ENCODE peak calls at places on chromosomes 2 and 18, in seven cellular contexts. F is astrocyte, N is AG10803, Y is pancreas, O is GM13977, G is neural crest cell, R is fibroblast of villous mesenchyme. U is an unnamed sample.

GRCh38 chr18:74624491-74624890 is 26.8 kb downstream of the ZNF407 start:
- DNase-seq in F (no peak), N (peak), Y (no peak), O (no peak), G (no peak), R (no peak), U (no peak)

GRCh38 chr2:18209934-18210639 is 331.6 kb downstream of the KCNS3 start:
- DNase-seq in F (peak), N (peak), Y (no peak), O (no peak), G (no peak), R (peak), U (no peak)

GRCh38 chr2:60560734-60561649 is 7.5 kb upstream of the BCL11A start:
- DNase-seq in F (no peak), N (peak), Y (no peak), O (peak), G (no peak), R (no peak), U (no peak)

GRCh38 chr2:68684197-68684596 is 40.8 kb downstream of the PROKR1 start:
- DNase-seq in F (no peak), N (no peak), Y (no peak), O (no peak), G (no peak), R (no peak), U (no peak)

GRCh38 chr2:80016166-80016565 is 288.4 kb downstream of the LRRTM1 start:
- DNase-seq in F (no peak), N (no peak), Y (no peak), O (no peak), G (no peak), R (no peak), U (no peak)

GRCh38 chr2:29322011-29322410 is 206.8 kb downstream of the CLIP4 start:
- DNase-seq in F (peak), N (peak), Y (no peak), O (no peak), G (no peak), R (no peak), U (no peak)

GRCh38 chr2:226478121-226478809 is 321.4 kb downstream of the IRS1 start:
- DNase-seq in F (peak), N (peak), Y (no peak), O (no peak), G (no peak), R (peak), U (no peak)

GRCh38 chr2:234495801-234496441 is 960 bp downstream of the ARL4C start:
- DNase-seq in F (peak), N (peak), Y (peak), O (no peak), G (peak), R (peak), U (no peak)

GRCh38 chr18:28269750-28270149 is 92.8 kb upstream of the CDH2 start:
- DNase-seq in F (peak), N (no peak), Y (no peak), O (no peak), G (no peak), R (no peak), U (no peak)

GRCh38 chr2:80322337-80322920 is 17.9 kb upstream of the LRRTM1 start:
- DNase-seq in F (no peak), N (no peak), Y (no peak), O (peak), G (no peak), R (no peak), U (no peak)

GRCh38 chr2:109195193-109196045 is 66.4 kb downstream of the SH3RF3 start:
- DNase-seq in F (no peak), N (no peak), Y (no peak), O (no peak), G (no peak), R (no peak), U (no peak)

GRCh38 chr2:133414486-133415209 is 153.6 kb downstream of the NCKAP5 start:
- DNase-seq in F (peak), N (peak), Y (no peak), O (no peak), G (no peak), R (no peak), U (no peak)

GRCh38 chr2:85668009-85668856 is at the start of gene SFTPB:
- DNase-seq in F (no peak), N (peak), Y (no peak), O (no peak), G (no peak), R (peak), U (no peak)

GRCh38 chr2:137190411-137191190 is 425.3 kb downstream of the THSD7B start:
- DNase-seq in F (no peak), N (peak), Y (no peak), O (no peak), G (no peak), R (no peak), U (no peak)

GRCh38 chr18:78906066-78906465 is 73.6 kb upstream of the SALL3 start:
- DNase-seq in F (no peak), N (no peak), Y (no peak), O (no peak), G (no peak), R (no peak), U (peak)

GRCh38 chr2:197704434-197705142 is 581 bp upstream of the MARS2 start:
- DNase-seq in F (no peak), N (no peak), Y (no peak), O (no peak), G (no peak), R (no peak), U (no peak)

GRCh38 chr2:197705912-197706838 is 1.0 kb downstream of the MARS2 start:
- DNase-seq in F (no peak), N (peak), Y (no peak), O (no peak), G (peak), R (peak), U (no peak)

GRCh38 chr2:197707316-197708213 is 2.4 kb downstream of the MARS2 start:
- DNase-seq in F (peak), N (peak), Y (no peak), O (peak), G (no peak), R (peak), U (no peak)

GRCh38 chr2:197706839-197707207 is 1.7 kb downstream of the MARS2 start:
- DNase-seq in F (no peak), N (no peak), Y (no peak), O (no peak), G (no peak), R (no peak), U (no peak)

GRCh38 chr2:197705143-197705911 is at the start of gene MARS2:
- DNase-seq in F (peak), N (peak), Y (peak), O (peak), G (peak), R (peak), U (peak)
- TF ChIP-seq CTCF in F (no peak), N (no peak), Y (no peak), O (peak), G (no peak), R (no peak), U (no peak)

DNA sequence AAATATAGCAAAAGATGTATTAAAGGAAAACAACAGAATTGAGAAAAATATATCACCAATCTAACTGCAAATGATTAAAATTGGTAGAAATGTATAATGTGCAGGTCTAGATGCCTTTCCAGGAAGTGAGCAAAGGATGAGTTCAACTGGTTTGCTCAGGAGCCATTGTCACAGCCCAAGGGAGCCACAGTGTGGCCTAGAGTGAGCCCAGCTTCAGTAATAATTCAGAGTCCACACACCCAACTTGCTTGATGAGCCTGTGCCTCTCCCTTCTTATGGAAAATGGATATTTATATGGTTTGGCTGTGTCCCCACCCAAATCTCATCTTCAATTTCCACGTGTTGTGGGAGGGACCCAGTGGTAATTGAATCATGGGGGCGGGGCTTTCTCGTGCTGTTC is 92.2 kb upstream of the ASAP2 start:
- DNase-seq in F (no peak), N (no peak), Y (no peak), O (no peak), G (no peak), R (no peak), U (no peak)
- TF ChIP-seq CTCF in F (no peak), N (no peak), Y (no peak), O (peak), G (no peak), R (no peak), U (peak)

GRCh38 chr2:219832904-219833303 is 205.5 kb downstream of the SLC4A3 start:
- DNase-seq in F (no peak), N (no peak), Y (no peak), O (no peak), G (no peak), R (no peak), U (peak)

GRCh38 chr2:219835493-219835892 is 208.1 kb downstream of the SLC4A3 start:
- DNase-seq in F (no peak), N (no peak), Y (no peak), O (no peak), G (no peak), R (no peak), U (no peak)

GRCh38 chr2:219831957-219832356 is 204.5 kb downstream of the SLC4A3 start:
- DNase-seq in F (no peak), N (no peak), Y (no peak), O (no peak), G (no peak), R (no peak), U (peak)

GRCh38 chr2:219836647-219837177 is 209.3 kb downstream of the SLC4A3 start:
- DNase-seq in F (no peak), N (peak), Y (no peak), O (no peak), G (no peak), R (peak), U (no peak)
- TF ChIP-seq CTCF in F (peak), N (peak), Y (peak), O (peak), G (peak), R (peak), U (peak)

GRCh38 chr2:198756166-198756565 is 701.6 kb downstream of the SATB2 start:
- DNase-seq in F (peak), N (peak), Y (no peak), O (no peak), G (no peak), R (peak), U (no peak)

GRCh38 chr2:198762456-198762855 is 695.3 kb downstream of the SATB2 start:
- DNase-seq in F (peak), N (no peak), Y (no peak), O (no peak), G (no peak), R (no peak), U (no peak)

GRCh38 chr2:198757069-198757468 is 700.7 kb downstream of the SATB2 start:
- DNase-seq in F (no peak), N (no peak), Y (no peak), O (no peak), G (no peak), R (no peak), U (no peak)
- TF ChIP-seq CTCF in F (no peak), N (no peak), Y (no peak), O (no peak), G (no peak), R (no peak), U (no peak)

GRCh38 chr18:46407471-46408166 is 249.4 kb downstream of the LOXHD1 start:
- DNase-seq in F (peak), N (peak), Y (no peak), O (no peak), G (no peak), R (peak), U (no peak)

GRCh38 chr18:46406539-46406932 is 250.5 kb downstream of the LOXHD1 start:
- DNase-seq in F (no peak), N (no peak), Y (no peak), O (no peak), G (no peak), R (no peak), U (no peak)

GRCh38 chr18:46405832-46406538 is 251.0 kb downstream of the LOXHD1 start:
- DNase-seq in F (no peak), N (no peak), Y (no peak), O (no peak), G (no peak), R (no peak), U (no peak)

GRCh38 chr18:46411191-46411590 is 245.8 kb downstream of the LOXHD1 start:
- DNase-seq in F (no peak), N (no peak), Y (no peak), O (no peak), G (no peak), R (no peak), U (no peak)

GRCh38 chr18:46408334-46408987 is 248.6 kb downstream of the LOXHD1 start:
- DNase-seq in F (peak), N (no peak), Y (no peak), O (no peak), G (no peak), R (no peak), U (no peak)
- TF ChIP-seq CTCF in F (no peak), N (no peak), Y (no peak), O (no peak), G (peak), R (no peak), U (peak)

GRCh38 chr2:70645733-70646420 is 92.3 kb upstream of the TGFA start:
- DNase-seq in F (no peak), N (no peak), Y (no peak), O (no peak), G (no peak), R (no peak), U (no peak)
- TF ChIP-seq CTCF in F (peak), N (peak), Y (peak), O (peak), G (peak), R (no peak), U (no peak)